ENCODE peak calls at places on chromosome 10, in eight cellular contexts. N is BJ; Q is cardiac muscle cell; M is CD8-positive, alpha-beta T cell; E is GM12865; W is AG10803; I is coronary artery; U is left ventricle myocardium inferior. X is an unnamed sample.

GRCh38 chr10:113042961-113043360 is 92.9 kb downstream of the TCF7L2 start:
- DNase-seq in E (no peak), U (no peak), W (peak; percentile 60), Q (no peak), M (no peak), I (no peak), N (no peak), X (no peak)

GRCh38 chr10:77710081-77710551 is 72.5 kb upstream of the KCNMA1 start:
- DNase-seq in Q (no peak), U (no peak), M (no peak), E (peak; percentile 80), N (no peak), I (no peak), W (no peak), X (no peak)

GRCh38 chr10:84407390-84408049 is 79.1 kb downstream of the CCSER2 start:
- DNase-seq in I (no peak), Q (no peak), W (no peak), M (no peak), U (no peak), E (no peak), N (no peak), X (no peak)

GRCh38 chr10:14271621-14272020 is 59.1 kb downstream of the FRMD4A start:
- DNase-seq in U (no peak), I (no peak), W (no peak), Q (no peak), M (no peak), N (no peak), E (no peak), X (no peak)

GRCh38 chr10:17214486-17214885 is 13.0 kb upstream of the TRDMT1 start:
- DNase-seq in U (no peak), W (peak; percentile 87), E (no peak), Q (no peak), N (no peak), M (no peak), I (no peak), X (no peak)

GRCh38 chr10:11234857-11235640 is 217.4 kb downstream of the CELF2 start:
- DNase-seq in N (peak; percentile 15), W (no peak), U (no peak), M (no peak), I (no peak), E (no peak), Q (no peak), X (no peak)

GRCh38 chr10:118983263-118983662 is 46.3 kb upstream of the NANOS1 start:
- DNase-seq in W (no peak), E (peak; percentile 66), M (no peak), N (no peak), I (no peak), Q (no peak), U (no peak), X (no peak)

GRCh38 chr10:65033957-65034356 is 1512.8 kb downstream of the REEP3 start:
- DNase-seq in I (no peak), M (no peak), U (no peak), E (no peak), W (no peak), Q (no peak), N (no peak), X (no peak)

GRCh38 chr10:70358446-70358845 is 24.0 kb downstream of the LRRC20 start:
- DNase-seq in N (no peak), E (no peak), W (no peak), U (no peak), I (no peak), Q (no peak), M (no peak), X (no peak)

GRCh38 chr10:12165992-12166775 is 29.5 kb downstream of the NUDT5 start:
- DNase-seq in U (no peak), W (no peak), I (no peak), N (no peak), M (no peak), Q (no peak), E (no peak), X (no peak)

GRCh38 chr10:124559372-124560132 is 97.9 kb downstream of the LHPP start:
- DNase-seq in U (no peak), E (no peak), N (no peak), W (no peak), Q (no peak), I (no peak), M (no peak), X (no peak)

GRCh38 chr10:98659951-98660350 is 213.2 kb upstream of the HPS1 start:
- DNase-seq in Q (no peak), I (no peak), W (no peak), E (no peak), U (no peak), N (no peak), M (no peak), X (no peak)

GRCh38 chr10:4754143-4754542 is 71.9 kb upstream of the AKR1E2 start:
- DNase-seq in Q (no peak), E (no peak), M (no peak), U (no peak), W (no peak), N (no peak), I (no peak), X (no peak)
- TF ChIP-seq CTCF in Q (no peak), E (no peak), M (no peak), U (no peak), W (no peak), N (no peak), I (no peak), X (no peak)

DNA sequence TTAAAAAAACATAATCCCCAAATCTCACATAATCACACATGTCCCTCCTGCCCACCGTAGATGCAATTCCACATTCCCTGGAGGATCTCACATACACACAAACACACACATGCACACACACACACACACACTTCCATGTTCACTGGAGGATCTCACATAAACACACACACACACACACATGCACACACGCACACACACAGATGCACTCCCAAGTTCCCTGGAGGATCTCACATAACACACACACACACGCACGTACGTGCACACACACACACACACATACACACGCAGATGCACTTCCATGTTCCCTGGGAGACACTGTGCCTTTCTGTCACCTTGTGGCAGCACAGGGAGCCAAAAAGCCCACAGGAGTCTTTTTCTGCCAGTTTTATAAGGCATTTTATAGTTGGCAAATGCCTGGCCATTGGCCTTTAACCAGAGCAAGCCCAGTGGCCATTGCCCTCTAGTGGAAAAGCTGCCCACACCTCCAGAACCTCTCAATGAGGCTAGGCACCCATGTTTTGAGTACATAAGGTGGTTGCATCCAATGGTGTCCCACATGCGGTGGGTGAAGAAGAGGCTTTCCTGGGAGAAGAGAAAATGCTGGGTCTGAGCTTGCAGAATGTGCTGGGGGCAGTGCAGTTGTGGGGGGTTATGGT is 115.4 kb upstream of the ACBD5 start:
- DNase-seq in U (no peak), M (no peak), W (no peak), Q (no peak), N (no peak), I (no peak), E (no peak), X (no peak)
- TF ChIP-seq CTCF in U (no peak), M (no peak), W (no peak), Q (no peak), N (no peak), I (no peak), E (no peak), X (no peak)

GRCh38 chr10:131035779-131036178 is 275.7 kb downstream of the TCERG1L start:
- DNase-seq in Q (no peak), U (no peak), E (no peak), W (no peak), N (no peak), M (no peak), I (no peak), X (no peak)

GRCh38 chr10:131031346-131031745 is 280.2 kb downstream of the TCERG1L start:
- DNase-seq in N (no peak), Q (no peak), U (no peak), I (no peak), E (no peak), W (no peak), M (no peak), X (no peak)

GRCh38 chr10:131032329-131033165 is 279.0 kb downstream of the TCERG1L start:
- DNase-seq in E (no peak), Q (no peak), I (peak; percentile 46), N (no peak), U (no peak), W (no peak), M (no peak), X (no peak)

GRCh38 chr10:131034451-131034850 is 277.1 kb downstream of the TCERG1L start:
- DNase-seq in W (no peak), N (no peak), Q (no peak), M (no peak), U (no peak), E (no peak), I (peak; percentile 29), X (no peak)

DNA sequence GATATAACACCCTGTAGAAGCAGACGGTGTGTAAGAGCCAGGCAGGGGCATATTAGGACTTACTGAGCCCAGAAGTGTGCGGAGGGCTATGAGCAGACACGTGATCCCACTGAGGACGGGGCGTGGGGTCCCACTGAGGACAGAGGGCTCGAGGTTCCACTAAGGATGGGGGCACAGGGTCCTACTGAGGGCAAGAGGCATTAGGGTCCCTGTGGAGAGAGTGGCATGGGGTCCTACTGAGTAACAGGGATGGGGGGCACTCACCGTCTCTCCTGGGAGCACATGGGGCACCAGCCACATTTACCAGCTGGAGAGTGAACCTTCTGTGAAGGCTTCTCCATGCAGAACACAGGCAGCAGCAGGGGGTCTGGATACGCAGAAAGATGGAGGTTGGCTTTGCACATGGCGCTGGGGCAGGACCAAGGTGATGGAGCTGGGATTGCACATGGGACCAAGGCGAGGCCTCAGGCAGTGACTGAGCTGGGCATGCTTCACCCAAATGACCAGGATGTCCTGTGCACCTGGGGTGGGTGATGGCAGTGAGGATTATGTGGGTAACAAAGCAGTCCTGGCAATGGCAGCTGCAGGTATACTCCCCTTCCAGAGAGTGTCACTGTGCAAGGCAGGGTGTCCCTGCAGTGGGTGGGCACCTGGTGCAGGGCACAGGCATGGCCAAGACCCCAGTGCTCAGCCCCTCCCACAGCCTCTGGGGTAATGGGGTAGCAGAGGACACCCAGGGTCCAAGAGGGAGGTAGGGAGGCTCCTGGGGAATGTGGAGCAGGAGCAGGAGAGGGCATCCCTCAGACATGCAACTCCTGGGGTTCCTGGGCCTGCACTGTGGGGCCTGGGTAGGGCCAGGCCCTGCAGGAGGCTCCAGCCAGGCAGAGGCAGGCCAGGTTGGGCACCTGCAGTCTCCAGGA is 278.1 kb downstream of the TCERG1L start:
- DNase-seq in U (no peak), I (peak; percentile 62), M (no peak), Q (no peak), E (no peak), N (no peak), W (no peak), X (no peak)
- TF ChIP-seq CTCF in U (no peak), I (no peak), M (no peak), Q (no peak), E (no peak), N (no peak), W (no peak), X (no peak)

DNA sequence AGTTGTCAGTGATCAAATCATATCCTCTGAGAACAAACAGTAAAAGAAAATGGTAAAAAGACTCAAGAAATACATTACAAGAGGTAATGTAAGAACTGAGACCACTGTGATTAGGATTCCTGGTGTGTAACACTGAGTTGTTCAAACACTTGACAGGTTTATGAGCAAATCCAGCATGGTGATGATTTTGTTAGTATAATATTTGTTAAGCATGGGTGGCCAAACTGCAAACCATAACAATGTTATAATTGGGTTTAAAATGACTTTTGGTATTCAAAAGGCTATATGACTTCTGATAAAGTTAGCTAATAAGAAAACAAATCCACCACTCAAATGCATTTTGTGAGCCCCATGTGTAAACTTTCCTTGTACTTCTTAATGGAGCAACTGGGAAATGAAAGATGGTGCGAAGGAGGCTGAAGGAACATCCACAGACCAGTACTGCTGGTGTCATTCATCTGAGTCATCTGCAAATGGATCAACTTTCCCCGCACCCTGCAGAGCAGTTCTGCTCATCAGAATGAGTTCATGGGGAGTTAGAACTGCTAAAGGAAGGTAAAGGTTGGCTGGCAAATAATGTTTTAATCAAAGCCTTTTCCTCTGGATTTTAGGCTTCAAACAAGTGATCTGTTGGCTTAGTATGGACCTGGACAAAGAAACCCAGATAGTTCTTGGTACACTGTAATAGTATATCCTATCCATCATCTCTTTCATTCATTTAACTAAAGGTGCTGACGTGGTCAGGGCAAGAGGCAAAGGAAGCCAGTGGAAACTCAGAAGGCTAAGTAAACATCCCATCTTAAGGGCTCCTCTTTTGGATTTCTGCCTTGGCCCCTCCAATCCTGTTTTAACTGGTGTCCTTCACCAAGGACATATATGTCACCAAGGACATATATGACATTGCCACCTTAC is 45.0 kb downstream of the AFAP1L2 start:
- DNase-seq in U (no peak), I (no peak), M (no peak), Q (no peak), N (no peak), E (no peak), W (no peak), X (no peak)
- TF ChIP-seq CTCF in U (no peak), I (no peak), M (no peak), Q (no peak), N (no peak), E (no peak), W (no peak), X (no peak)

X was measured in HFFc6.